ENCODE peak calls at places on chromosome 1, in six cellular contexts. P is colonic mucosa, Z is esophagus squamous epithelium, U is AG04450, V is fibroblast of pulmonary artery, O is BJ. K is an unnamed sample.

GRCh38 chr1:1083181-1084027 is 9.3 kb upstream of the RNF223 start:
- DNase-seq in O (no peak), V (no peak), Z (no peak), U (no peak), P (no peak), K (no peak)

GRCh38 chr1:37634554-37635308 is at the start of gene RSPO1:
- DNase-seq in U (no peak), O (no peak), P (peak; percentile 22), V (peak; percentile 10), Z (no peak), K (peak; percentile 8)

GRCh38 chr1:23198373-23198772 is 18.9 kb downstream of the HTR1D start:
- DNase-seq in Z (no peak), V (peak; percentile 92), U (peak; percentile 94), O (peak; percentile 76), P (no peak), K (peak; percentile 94)

GRCh38 chr1:4305526-4306301 is 348.7 kb upstream of the AJAP1 start:
- DNase-seq in U (no peak), Z (no peak), P (no peak), O (no peak), V (no peak), K (no peak)

GRCh38 chr1:150233359-150234308 is 2.3 kb downstream of the ANP32E start:
- DNase-seq in P (peak; percentile 40), U (no peak), Z (no peak), V (peak; percentile 48), O (no peak), K (no peak)

GRCh38 chr1:52159033-52159789 is 17.3 kb downstream of the ZFYVE9 start:
- DNase-seq in U (no peak), V (no peak), O (no peak), Z (no peak), P (no peak), K (no peak)

GRCh38 chr1:235073968-235074334 is 54.7 kb downstream of the TOMM20 start:
- DNase-seq in U (no peak), V (no peak), Z (no peak), P (peak; percentile 72), O (no peak), K (no peak)

GRCh38 chr1:85321237-85321964 is 45.0 kb upstream of the BCL10 start:
- DNase-seq in O (no peak), Z (no peak), V (no peak), P (no peak), U (no peak), K (peak; percentile 63)

GRCh38 chr1:31591425-31592093 is 15.2 kb downstream of the TINAGL1 start:
- DNase-seq in U (no peak), O (no peak), V (no peak), P (peak; percentile 38), Z (no peak), K (no peak)

GRCh38 chr1:154607084-154607747 is 770 bp downstream of the ADAR start:
- DNase-seq in P (peak; percentile 40), V (peak; percentile 50), U (no peak), Z (no peak), O (no peak), K (peak; percentile 59)

GRCh38 chr1:201085902-201086735 is 26.1 kb downstream of the CACNA1S start:
- DNase-seq in P (peak; percentile 59), U (no peak), V (peak; percentile 48), O (no peak), Z (no peak), K (peak; percentile 64)

GRCh38 chr1:145702826-145703225 is 4.3 kb downstream of the PDZK1 start:
- DNase-seq in V (no peak), O (no peak), Z (no peak), U (no peak), P (no peak), K (no peak)

GRCh38 chr1:224058303-224058702 is 55.6 kb upstream of the FBXO28 start:
- DNase-seq in U (no peak), Z (no peak), P (no peak), O (no peak), V (peak; percentile 31), K (peak; percentile 17)

GRCh38 chr1:91080650-91081049 is 58.8 kb upstream of the ZNF644 start:
- DNase-seq in V (peak; percentile 24), P (no peak), U (no peak), O (no peak), Z (no peak), K (no peak)

GRCh38 chr1:74689800-74690696 is 16.5 kb upstream of the ERICH3 start:
- DNase-seq in P (peak; percentile 49), U (peak; percentile 24), O (no peak), Z (no peak), V (peak; percentile 77), K (peak; percentile 76)

GRCh38 chr1:208089971-208090755 is 154.0 kb downstream of the PLXNA2 start:
- DNase-seq in U (no peak), Z (no peak), P (no peak), V (no peak), O (peak; percentile 59), K (peak; percentile 78)

GRCh38 chr1:207962716-207963428 is 51.9 kb upstream of the CD34 start:
- DNase-seq in Z (no peak), O (no peak), V (peak; percentile 36), P (peak; percentile 71), U (no peak), K (peak; percentile 45)

GRCh38 chr1:167374014-167374413 is 144.3 kb downstream of the CD247 start:
- DNase-seq in P (no peak), O (no peak), V (no peak), U (no peak), Z (no peak), K (no peak)
- TF ChIP-seq CTCF in P (no peak), O (no peak), V (no peak), U (no peak), Z (peak; percentile 29), K (no peak)

GRCh38 chr1:246506785-246507639 is at the start of gene SMYD3:
- DNase-seq in V (peak; percentile 77), U (no peak), Z (no peak), P (peak; percentile 74), O (no peak), K (peak; percentile 72)

GRCh38 chr1:246508897-246509688 is 2.0 kb upstream of the SMYD3 start:
- DNase-seq in P (no peak), Z (no peak), V (no peak), U (no peak), O (no peak), K (no peak)

GRCh38 chr1:246497331-246497915 is 9.7 kb downstream of the SMYD3 start:
- DNase-seq in O (no peak), Z (no peak), U (peak; percentile 39), V (peak; percentile 87), P (no peak), K (peak; percentile 90)

GRCh38 chr1:246506440-246506784 is 667 bp downstream of the SMYD3 start:
- DNase-seq in V (no peak), Z (no peak), O (no peak), P (no peak), U (no peak), K (no peak)

GRCh38 chr1:246503341-246503740 is 3.7 kb downstream of the SMYD3 start:
- DNase-seq in V (no peak), O (no peak), Z (no peak), P (no peak), U (no peak), K (peak; percentile 7)
- H3K4me3 ChIP-seq in V (no peak overlapping the region), O (no peak overlapping the region), Z (no peak overlapping the region), P (no peak overlapping the region), U (no peak overlapping the region), K (no peak overlapping the region)

DNA sequence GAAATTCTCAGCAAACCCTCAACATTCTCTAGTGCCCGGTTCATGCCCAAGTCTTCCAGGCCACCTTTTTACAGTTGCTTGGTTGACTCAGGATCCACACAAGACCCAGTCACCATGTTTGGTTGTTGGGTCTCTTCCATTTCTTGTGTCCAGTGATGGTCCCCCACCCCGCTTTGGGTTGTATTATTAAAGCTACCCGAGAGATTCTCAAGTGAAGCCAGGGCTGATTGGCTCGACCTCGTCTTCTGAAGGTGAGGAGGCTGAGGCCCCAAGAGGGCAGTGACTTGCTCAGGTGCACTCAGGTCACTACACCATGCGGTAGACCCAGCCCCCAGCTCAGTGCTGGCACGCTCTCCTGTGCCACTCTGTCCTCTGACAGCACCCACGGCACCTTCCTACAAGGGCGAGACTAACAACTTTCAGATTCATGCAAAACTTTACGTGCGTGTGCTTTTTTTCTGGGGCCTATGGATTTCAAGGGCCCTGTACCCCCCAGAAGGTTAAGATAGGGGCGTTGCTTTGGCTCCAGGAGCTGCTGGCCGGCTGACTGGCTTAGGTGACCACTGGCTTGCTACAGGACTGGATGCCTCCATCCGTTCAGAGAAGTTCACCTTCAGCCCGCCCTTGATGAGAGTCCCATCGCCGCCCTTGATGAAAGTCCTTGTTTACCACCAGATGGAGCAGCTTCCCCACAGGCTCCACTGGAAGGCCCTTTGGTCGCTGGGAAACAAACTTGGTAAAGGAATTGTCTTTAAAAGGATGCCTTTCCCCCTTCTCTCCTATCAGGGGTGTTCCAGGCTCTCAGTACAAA is 50.4 kb downstream of the CAPN9 start:
- DNase-seq in U (peak; percentile 52), O (no peak), V (peak; percentile 81), Z (no peak), P (peak; percentile 47), K (peak; percentile 86)
- TF ChIP-seq CTCF in U (peak; percentile 90), O (peak; percentile 92), V (peak; percentile 86), Z (peak; percentile 52), P (peak; percentile 33), K (peak; percentile 91)

GRCh38 chr1:59739111-59739510 is 75.6 kb upstream of the HOOK1 start:
- DNase-seq in V (no peak), P (no peak), U (no peak), Z (no peak), O (no peak), K (no peak)

GRCh38 chr1:59737638-59738037 is 77.1 kb upstream of the HOOK1 start:
- DNase-seq in O (no peak), V (no peak), U (no peak), P (no peak), Z (no peak), K (no peak)

GRCh38 chr1:59738591-59739015 is 76.1 kb upstream of the HOOK1 start:
- DNase-seq in V (peak; percentile 84), U (peak; percentile 67), P (no peak), Z (no peak), O (no peak), K (peak; percentile 89)

GRCh38 chr1:59736744-59737143 is 78.0 kb upstream of the HOOK1 start:
- DNase-seq in Z (no peak), O (no peak), V (no peak), P (no peak), U (no peak), K (no peak)

GRCh38 chr1:59738152-59738551 is 76.6 kb upstream of the HOOK1 start:
- DNase-seq in Z (no peak), V (no peak), O (no peak), P (no peak), U (peak; percentile 90), K (peak; percentile 47)
- H3K4me3 ChIP-seq in Z (no peak overlapping the region), V (no peak overlapping the region), O (no peak overlapping the region), P (no peak overlapping the region), U (no peak overlapping the region), K (no peak overlapping the region)

DNA sequence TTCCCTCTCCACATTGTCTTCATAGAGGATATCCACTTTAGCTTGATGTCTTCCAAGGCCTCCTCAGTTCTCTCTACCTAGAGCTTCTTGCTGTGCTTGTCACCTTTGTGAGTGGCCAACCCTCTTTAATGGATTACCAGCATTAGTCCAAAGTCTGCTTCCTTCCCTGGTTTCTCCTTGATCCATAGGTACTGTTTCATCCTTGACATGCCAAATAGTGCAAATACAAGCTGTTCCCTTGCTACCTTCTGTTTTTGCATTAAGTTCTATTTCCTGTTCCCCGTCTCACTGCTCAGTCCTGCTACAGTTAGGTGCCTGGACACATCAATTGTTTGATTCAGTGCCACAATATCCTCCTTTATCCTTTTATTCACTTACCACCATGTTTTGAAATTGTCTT is 19.2 kb downstream of the MAST2 start:
- DNase-seq in V (no peak), O (no peak), Z (no peak), U (no peak), P (no peak), K (no peak)
- TF ChIP-seq CTCF in V (no peak), O (no peak), Z (no peak), U (no peak), P (no peak), K (no peak)

K was measured in choroid plexus epithelial cell.